ENCODE peak calls at places on chromosomes 11 and 22, in ten cellular contexts. E is brain pericyte; V is Peyer's patch; C is brain microvascular endothelial cell; R is stimulated activated CD4-positive, alpha-beta T cell treated with anti-CD3 and anti-CD28 coated beads, Interleukin-2, amount 100 ng/mL, for 48 hours; Z is NCI-H1105; O is RPMI8226; X is activated T-helper 1 cell treated with anti-CD3 and anti-CD28 coated beads, Interleukin-12 subunit alpha, Interleukin-12 subunit beta, Interleukin-2, Interleukin-4 antibody, amounts not matched to agents 30 ng/mL and 10 ng/mL and 1 ng/mL, durations not matched to agents 14 hours and 24 hours and 36 hours; F is CD4-positive, alpha-beta T cell; A is SIG-M5. Y is an unnamed sample.

GRCh38 chr11:62792193-62792575 is 378 bp upstream of the TMEM223 start:
- DNase-seq in E (no peak), V (no peak), C (no peak), R (no peak), Z (no peak), O (no peak), X (no peak), F (no peak), A (no peak), Y (peak)

GRCh38 chr11:1405186-1406020 is 15.7 kb downstream of the BRSK2 start:
- DNase-seq in E (no peak), V (no peak), C (no peak), R (no peak), Z (no peak), O (no peak), X (no peak), F (no peak), A (no peak), Y (no peak)

GRCh38 chr22:45997775-45998637 is 21.0 kb upstream of the WNT7B start:
- DNase-seq in E (no peak), V (no peak), C (no peak), R (no peak), Z (no peak), O (no peak), X (no peak), F (no peak), A (no peak), Y (no peak)

GRCh38 chr22:33038131-33038772 is 19.9 kb downstream of the SYN3 start:
- DNase-seq in E (no peak), V (no peak), C (peak), R (no peak), Z (no peak), O (no peak), X (no peak), F (no peak), A (no peak), Y (no peak)

GRCh38 chr11:104812416-104812815 is 85.8 kb downstream of the CASP12 start:
- DNase-seq in E (no peak), V (no peak), C (no peak), R (no peak), Z (no peak), O (no peak), X (no peak), F (no peak), A (no peak), Y (no peak)

GRCh38 chr22:44445731-44446130 is 52.3 kb downstream of the RTL6 start:
- DNase-seq in E (no peak), V (no peak), C (no peak), R (no peak), Z (no peak), O (no peak), X (no peak), F (no peak), A (no peak), Y (peak)

GRCh38 chr11:69351460-69351859 is 57.5 kb downstream of the MYEOV start:
- DNase-seq in E (no peak), V (no peak), C (peak), R (no peak), Z (no peak), O (no peak), X (no peak), F (no peak), A (no peak), Y (no peak)

GRCh38 chr22:18091916-18092526 is 14.2 kb downstream of the PEX26 start:
- DNase-seq in E (no peak), V (peak), C (no peak), R (no peak), Z (no peak), O (no peak), X (no peak), F (peak), A (no peak), Y (peak)

GRCh38 chr11:848380-848931 is 5.8 kb downstream of the TSPAN4 start:
- DNase-seq in E (no peak), V (peak), C (no peak), R (peak), Z (peak), O (peak), X (peak), F (peak), A (no peak), Y (no peak)

GRCh38 chr11:113971506-113972195 is 3.3 kb upstream of the HTR3A start:
- DNase-seq in E (no peak), V (no peak), C (no peak), R (no peak), Z (no peak), O (no peak), X (no peak), F (no peak), A (no peak), Y (no peak)

GRCh38 chr11:95444309-95445202 is 213.6 kb upstream of the SESN3 start:
- DNase-seq in E (no peak), V (no peak), C (no peak), R (no peak), Z (no peak), O (no peak), X (no peak), F (no peak), A (no peak), Y (no peak)

GRCh38 chr11:130315354-130315970 is 745 bp upstream of the ZBTB44 start:
- DNase-seq in E (no peak), V (peak), C (no peak), R (peak), Z (peak), O (peak), X (peak), F (peak), A (no peak), Y (no peak)

GRCh38 chr22:49909476-49910205 is 8.6 kb downstream of the ALG12 start:
- DNase-seq in E (no peak), V (no peak), C (no peak), R (no peak), Z (no peak), O (no peak), X (no peak), F (no peak), A (no peak), Y (no peak)

GRCh38 chr11:19869946-19870589 is 157.4 kb downstream of the NAV2 start:
- DNase-seq in E (no peak), V (no peak), C (no peak), R (no peak), Z (peak), O (no peak), X (no peak), F (no peak), A (no peak), Y (no peak)

GRCh38 chr11:133065847-133066485 is 466.3 kb downstream of the OPCML start:
- DNase-seq in E (no peak), V (no peak), C (no peak), R (no peak), Z (no peak), O (no peak), X (no peak), F (no peak), A (no peak), Y (no peak)

GRCh38 chr22:43262990-43263644 is 76.2 kb upstream of the TTLL12 start:
- DNase-seq in E (no peak), V (peak), C (peak), R (peak), Z (no peak), O (peak), X (peak), F (peak), A (no peak), Y (no peak)

GRCh38 chr11:116791002-116791812 is 472 bp downstream of the APOA5 start:
- DNase-seq in E (no peak), V (peak), C (peak), R (peak), Z (peak), O (peak), X (peak), F (peak), A (no peak), Y (peak)

GRCh38 chr22:18062421-18062820 is 15.4 kb upstream of the PEX26 start:
- DNase-seq in E (no peak), V (no peak), C (no peak), R (no peak), Z (no peak), O (no peak), X (no peak), F (no peak), A (no peak), Y (no peak)

GRCh38 chr11:133570376-133570775 is 38.1 kb upstream of the OPCML start:
- DNase-seq in E (no peak), V (no peak), C (no peak), R (no peak), Z (no peak), O (no peak), X (no peak), F (no peak), A (no peak), Y (no peak)

GRCh38 chr11:44138286-44138685 is 42.8 kb downstream of the EXT2 start:
- DNase-seq in E (no peak), V (no peak), C (no peak), R (no peak), Z (no peak), O (no peak), X (no peak), F (no peak), A (no peak), Y (no peak)

GRCh38 chr11:44229003-44229570 is 80.9 kb downstream of the ALX4 start:
- DNase-seq in E (no peak), V (no peak), C (no peak), R (no peak), Z (no peak), O (no peak), X (no peak), F (no peak), A (no peak), Y (no peak)

GRCh38 chr11:112734207-112734606 is 227.0 kb upstream of the NCAM1 start:
- DNase-seq in E (no peak), V (no peak), C (peak), R (no peak), Z (no peak), O (peak), X (no peak), F (no peak), A (no peak), Y (no peak)

Y was measured in tibial artery.